ENCODE peak calls at places on chromosomes 16 and 17, in nine cellular contexts. One of them, this sample, is unnamed.

GRCh38 chr16:1311738-1312458 is 2.5 kb downstream of the UBE2I start:
- DNase-seq in cardiac fibroblast: peak; percentile 28
- DNase-seq in HFFc6: no peak
- DNase-seq in AG04450: no peak
- DNase-seq in hypothalamus: no peak
- DNase-seq in HT-29: no peak
- DNase-seq in AG09319: no peak
- DNase-seq in activated CD8-positive, alpha-beta T cell treated with anti-CD3 and anti-CD28 coated beads, Interleukin-2, amount 10 ng/mL, durations not matched to agents 7 days and 5 days: no peak
- DNase-seq in globus pallidus: no peak
- DNase-seq in this sample: peak; percentile 43

GRCh38 chr16:67000384-67001158 is 12.2 kb downstream of the CES4A start:
- DNase-seq in cardiac fibroblast: peak; percentile 43
- DNase-seq in HFFc6: no peak
- DNase-seq in AG04450: no peak
- DNase-seq in hypothalamus: peak; percentile 48
- DNase-seq in HT-29: no peak
- DNase-seq in AG09319: no peak
- DNase-seq in activated CD8-positive, alpha-beta T cell treated with anti-CD3 and anti-CD28 coated beads, Interleukin-2, amount 10 ng/mL, durations not matched to agents 7 days and 5 days: peak; percentile 72
- DNase-seq in globus pallidus: peak; percentile 77
- DNase-seq in this sample: no peak

GRCh38 chr16:11004351-11004750 is 60.0 kb downstream of the CLEC16A start:
- DNase-seq in cardiac fibroblast: peak; percentile 55
- DNase-seq in HFFc6: no peak
- DNase-seq in AG04450: no peak
- DNase-seq in hypothalamus: no peak
- DNase-seq in HT-29: no peak
- DNase-seq in AG09319: no peak
- DNase-seq in activated CD8-positive, alpha-beta T cell treated with anti-CD3 and anti-CD28 coated beads, Interleukin-2, amount 10 ng/mL, durations not matched to agents 7 days and 5 days: no peak
- DNase-seq in globus pallidus: no peak
- DNase-seq in this sample: no peak

GRCh38 chr16:1181715-1182671 is 29.1 kb downstream of the CACNA1H start:
- DNase-seq in cardiac fibroblast: peak; percentile 87
- DNase-seq in HFFc6: peak; percentile 50
- DNase-seq in AG04450: peak; percentile 58
- DNase-seq in hypothalamus: no peak
- DNase-seq in HT-29: no peak
- DNase-seq in AG09319: no peak
- DNase-seq in activated CD8-positive, alpha-beta T cell treated with anti-CD3 and anti-CD28 coated beads, Interleukin-2, amount 10 ng/mL, durations not matched to agents 7 days and 5 days: no peak
- DNase-seq in globus pallidus: no peak
- DNase-seq in this sample: no peak

GRCh38 chr16:57261806-57262205 is 16.7 kb downstream of the ARL2BP start:
- DNase-seq in cardiac fibroblast: no peak
- DNase-seq in HFFc6: no peak
- DNase-seq in AG04450: no peak
- DNase-seq in hypothalamus: no peak
- DNase-seq in HT-29: no peak
- DNase-seq in AG09319: no peak
- DNase-seq in activated CD8-positive, alpha-beta T cell treated with anti-CD3 and anti-CD28 coated beads, Interleukin-2, amount 10 ng/mL, durations not matched to agents 7 days and 5 days: no peak
- DNase-seq in globus pallidus: no peak
- DNase-seq in this sample: no peak

GRCh38 chr17:35345926-35346771 is 27.3 kb downstream of the SLFN11 start:
- DNase-seq in cardiac fibroblast: peak; percentile 69
- DNase-seq in HFFc6: peak; percentile 68
- DNase-seq in AG04450: no peak
- DNase-seq in hypothalamus: no peak
- DNase-seq in HT-29: no peak
- DNase-seq in AG09319: peak; percentile 12
- DNase-seq in activated CD8-positive, alpha-beta T cell treated with anti-CD3 and anti-CD28 coated beads, Interleukin-2, amount 10 ng/mL, durations not matched to agents 7 days and 5 days: peak; percentile 66
- DNase-seq in globus pallidus: peak; percentile 40
- DNase-seq in this sample: peak; percentile 13

GRCh38 chr16:88061346-88062110 is 110.3 kb downstream of the BANP start:
- DNase-seq in cardiac fibroblast: no peak
- DNase-seq in HFFc6: no peak
- DNase-seq in AG04450: no peak
- DNase-seq in hypothalamus: no peak
- DNase-seq in HT-29: no peak
- DNase-seq in AG09319: no peak
- DNase-seq in activated CD8-positive, alpha-beta T cell treated with anti-CD3 and anti-CD28 coated beads, Interleukin-2, amount 10 ng/mL, durations not matched to agents 7 days and 5 days: no peak
- DNase-seq in globus pallidus: no peak
- DNase-seq in this sample: no peak

GRCh38 chr17:30716461-30717289 is 107.8 kb downstream of the CRLF3 start:
- DNase-seq in cardiac fibroblast: peak; percentile 32
- DNase-seq in HFFc6: no peak
- DNase-seq in AG04450: no peak
- DNase-seq in hypothalamus: no peak
- DNase-seq in HT-29: no peak
- DNase-seq in AG09319: no peak
- DNase-seq in activated CD8-positive, alpha-beta T cell treated with anti-CD3 and anti-CD28 coated beads, Interleukin-2, amount 10 ng/mL, durations not matched to agents 7 days and 5 days: no peak
- DNase-seq in globus pallidus: no peak
- DNase-seq in this sample: no peak

GRCh38 chr16:67279296-67280089 is at the start of gene PLEKHG4:
- DNase-seq in cardiac fibroblast: peak; percentile 68
- DNase-seq in HFFc6: peak; percentile 36
- DNase-seq in AG04450: no peak
- DNase-seq in hypothalamus: no peak
- DNase-seq in HT-29: peak; percentile 78
- DNase-seq in AG09319: peak; percentile 40
- DNase-seq in activated CD8-positive, alpha-beta T cell treated with anti-CD3 and anti-CD28 coated beads, Interleukin-2, amount 10 ng/mL, durations not matched to agents 7 days and 5 days: peak; percentile 87
- DNase-seq in globus pallidus: peak; percentile 34
- DNase-seq in this sample: peak; percentile 58

GRCh38 chr17:83151442-83152220 is 72.2 kb downstream of the METRNL start:
- DNase-seq in cardiac fibroblast: peak; percentile 11
- DNase-seq in HFFc6: no peak
- DNase-seq in AG04450: no peak
- DNase-seq in hypothalamus: no peak
- DNase-seq in HT-29: no peak
- DNase-seq in AG09319: no peak
- DNase-seq in activated CD8-positive, alpha-beta T cell treated with anti-CD3 and anti-CD28 coated beads, Interleukin-2, amount 10 ng/mL, durations not matched to agents 7 days and 5 days: no peak
- DNase-seq in globus pallidus: no peak
- DNase-seq in this sample: peak; percentile 59

GRCh38 chr16:12639044-12639443 is 164.6 kb downstream of the CPPED1 start:
- DNase-seq in cardiac fibroblast: no peak
- DNase-seq in HFFc6: peak; percentile 95
- DNase-seq in AG04450: no peak
- DNase-seq in hypothalamus: no peak
- DNase-seq in HT-29: no peak
- DNase-seq in AG09319: no peak
- DNase-seq in activated CD8-positive, alpha-beta T cell treated with anti-CD3 and anti-CD28 coated beads, Interleukin-2, amount 10 ng/mL, durations not matched to agents 7 days and 5 days: no peak
- DNase-seq in globus pallidus: no peak
- DNase-seq in this sample: no peak

GRCh38 chr16:81509404-81509803 is 64.8 kb downstream of the CMIP start:
- DNase-seq in cardiac fibroblast: no peak
- DNase-seq in HFFc6: no peak
- DNase-seq in AG04450: no peak
- DNase-seq in hypothalamus: no peak
- DNase-seq in HT-29: no peak
- DNase-seq in AG09319: no peak
- DNase-seq in activated CD8-positive, alpha-beta T cell treated with anti-CD3 and anti-CD28 coated beads, Interleukin-2, amount 10 ng/mL, durations not matched to agents 7 days and 5 days: no peak
- DNase-seq in globus pallidus: no peak
- DNase-seq in this sample: no peak

GRCh38 chr17:51385208-51385607 is 124.9 kb downstream of the UTP18 start:
- DNase-seq in cardiac fibroblast: no peak
- DNase-seq in HFFc6: no peak
- DNase-seq in AG04450: no peak
- DNase-seq in hypothalamus: no peak
- DNase-seq in HT-29: no peak
- DNase-seq in AG09319: no peak
- DNase-seq in activated CD8-positive, alpha-beta T cell treated with anti-CD3 and anti-CD28 coated beads, Interleukin-2, amount 10 ng/mL, durations not matched to agents 7 days and 5 days: no peak
- DNase-seq in globus pallidus: no peak
- DNase-seq in this sample: no peak

GRCh38 chr16:15949210-15950166 is at the start of gene ABCC1:
- DNase-seq in cardiac fibroblast: peak; percentile 39
- DNase-seq in HFFc6: no peak
- DNase-seq in AG04450: no peak
- DNase-seq in hypothalamus: no peak
- DNase-seq in HT-29: peak; percentile 52
- DNase-seq in AG09319: no peak
- DNase-seq in activated CD8-positive, alpha-beta T cell treated with anti-CD3 and anti-CD28 coated beads, Interleukin-2, amount 10 ng/mL, durations not matched to agents 7 days and 5 days: peak; percentile 56
- DNase-seq in globus pallidus: no peak
- DNase-seq in this sample: no peak

This sample was measured in foreskin melanocyte.